ENCODE peak calls at places on chromosomes 11 and 22, in four cellular contexts. One of them, this sample, is unnamed.

GRCh38 chr11:1624621-1625020 is 2.7 kb upstream of the KRTAP5-4 start:
- DNase-seq in body of pancreas: no peak
- DNase-seq in NCI-H524: no peak
- DNase-seq in CD4-positive, alpha-beta memory T cell: no peak
- DNase-seq in this sample: no peak

GRCh38 chr11:14643697-14644395 is at the start of gene PDE3B:
- DNase-seq in body of pancreas: peak; percentile 92
- DNase-seq in NCI-H524: peak; percentile 68
- DNase-seq in CD4-positive, alpha-beta memory T cell: peak; percentile 71
- DNase-seq in this sample: peak; percentile 92

GRCh38 chr11:128559496-128560103 is 27.8 kb downstream of the ETS1 start:
- DNase-seq in body of pancreas: no peak
- DNase-seq in NCI-H524: no peak
- DNase-seq in CD4-positive, alpha-beta memory T cell: no peak
- DNase-seq in this sample: no peak

GRCh38 chr11:66282468-66283455 is 4.8 kb downstream of the CNIH2 start:
- DNase-seq in body of pancreas: peak; percentile 100
- DNase-seq in NCI-H524: peak; percentile 92
- DNase-seq in CD4-positive, alpha-beta memory T cell: peak; percentile 99
- DNase-seq in this sample: peak; percentile 99

GRCh38 chr11:72580648-72580950 is 93.6 kb downstream of the PDE2A start:
- DNase-seq in body of pancreas: no peak
- DNase-seq in NCI-H524: no peak
- DNase-seq in CD4-positive, alpha-beta memory T cell: no peak
- DNase-seq in this sample: no peak

GRCh38 chr11:13140873-13141655 is 131.9 kb downstream of the RASSF10 start:
- DNase-seq in body of pancreas: peak; percentile 28
- DNase-seq in NCI-H524: no peak
- DNase-seq in CD4-positive, alpha-beta memory T cell: no peak
- DNase-seq in this sample: no peak

GRCh38 chr11:85483861-85484260 is 143.3 kb downstream of the DLG2 start:
- DNase-seq in body of pancreas: no peak
- DNase-seq in NCI-H524: no peak
- DNase-seq in CD4-positive, alpha-beta memory T cell: no peak
- DNase-seq in this sample: no peak

GRCh38 chr11:23570828-23571227 is 710.6 kb upstream of the CCDC179 start:
- DNase-seq in body of pancreas: no peak
- DNase-seq in NCI-H524: no peak
- DNase-seq in CD4-positive, alpha-beta memory T cell: no peak
- DNase-seq in this sample: no peak

GRCh38 chr11:17543574-17544180 is 539 bp downstream of the USH1C start:
- DNase-seq in body of pancreas: no peak
- DNase-seq in NCI-H524: no peak
- DNase-seq in CD4-positive, alpha-beta memory T cell: no peak
- DNase-seq in this sample: no peak

GRCh38 chr11:27857014-27857413 is 156.8 kb upstream of the BDNF start:
- DNase-seq in body of pancreas: no peak
- DNase-seq in NCI-H524: no peak
- DNase-seq in CD4-positive, alpha-beta memory T cell: no peak
- DNase-seq in this sample: no peak

GRCh38 chr11:109877043-109877442 is 216.1 kb upstream of the ZC3H12C start:
- DNase-seq in body of pancreas: no peak
- DNase-seq in NCI-H524: no peak
- DNase-seq in CD4-positive, alpha-beta memory T cell: no peak
- DNase-seq in this sample: no peak

GRCh38 chr11:64250875-64251721 is at the start of gene PLCB3:
- DNase-seq in body of pancreas: peak; percentile 68
- DNase-seq in NCI-H524: no peak
- DNase-seq in CD4-positive, alpha-beta memory T cell: peak; percentile 55
- DNase-seq in this sample: peak; percentile 87

GRCh38 chr11:69541501-69542313 is 60.2 kb downstream of the LINC01488 start:
- DNase-seq in body of pancreas: peak; percentile 41
- DNase-seq in NCI-H524: no peak
- DNase-seq in CD4-positive, alpha-beta memory T cell: no peak
- DNase-seq in this sample: no peak

GRCh38 chr11:34890089-34890488 is 26.1 kb downstream of the APIP start:
- DNase-seq in body of pancreas: no peak
- DNase-seq in NCI-H524: no peak
- DNase-seq in CD4-positive, alpha-beta memory T cell: no peak
- DNase-seq in this sample: no peak

GRCh38 chr22:31969789-31970489 is 25.6 kb downstream of the YWHAH start:
- DNase-seq in body of pancreas: peak; percentile 86
- DNase-seq in NCI-H524: peak; percentile 64
- DNase-seq in CD4-positive, alpha-beta memory T cell: peak; percentile 82
- DNase-seq in this sample: peak; percentile 89

GRCh38 chr11:72239849-72240460 is 4.0 kb downstream of the PHOX2A start:
- DNase-seq in body of pancreas: peak; percentile 63
- DNase-seq in NCI-H524: no peak
- DNase-seq in CD4-positive, alpha-beta memory T cell: no peak
- DNase-seq in this sample: peak; percentile 68

GRCh38 chr11:12291313-12291712 is 86.1 kb upstream of the PARVA start:
- DNase-seq in body of pancreas: no peak
- DNase-seq in NCI-H524: no peak
- DNase-seq in CD4-positive, alpha-beta memory T cell: no peak
- DNase-seq in this sample: no peak

GRCh38 chr11:13222285-13222684 is 55.3 kb upstream of the BMAL1 start:
- DNase-seq in body of pancreas: no peak
- DNase-seq in NCI-H524: no peak
- DNase-seq in CD4-positive, alpha-beta memory T cell: no peak
- DNase-seq in this sample: no peak

GRCh38 chr11:15897211-15897960 is 459.0 kb downstream of the SOX6 start:
- DNase-seq in body of pancreas: no peak
- DNase-seq in NCI-H524: no peak
- DNase-seq in CD4-positive, alpha-beta memory T cell: no peak
- DNase-seq in this sample: peak; percentile 55

GRCh38 chr22:23552573-23552972 is 27.5 kb downstream of the IGLL1 start:
- DNase-seq in body of pancreas: no peak
- DNase-seq in NCI-H524: no peak
- DNase-seq in CD4-positive, alpha-beta memory T cell: no peak
- DNase-seq in this sample: no peak

GRCh38 chr11:64865286-64866172 is 12.9 kb downstream of the EHD1 start:
- DNase-seq in body of pancreas: no peak
- DNase-seq in NCI-H524: no peak
- DNase-seq in CD4-positive, alpha-beta memory T cell: peak; percentile 76
- DNase-seq in this sample: no peak

GRCh38 chr11:115637842-115638241 is 133.6 kb upstream of the CADM1 start:
- DNase-seq in body of pancreas: no peak
- DNase-seq in NCI-H524: no peak
- DNase-seq in CD4-positive, alpha-beta memory T cell: no peak
- DNase-seq in this sample: no peak

GRCh38 chr11:123429336-123429735 is 733 bp upstream of the GRAMD1B start:
- DNase-seq in body of pancreas: no peak
- DNase-seq in NCI-H524: no peak
- DNase-seq in CD4-positive, alpha-beta memory T cell: no peak
- DNase-seq in this sample: no peak

GRCh38 chr11:79159657-79160450 is 281.0 kb downstream of the TENM4 start:
- DNase-seq in body of pancreas: no peak
- DNase-seq in NCI-H524: no peak
- DNase-seq in CD4-positive, alpha-beta memory T cell: no peak
- DNase-seq in this sample: no peak

GRCh38 chr11:60918941-60919275 is 5.0 kb downstream of the TMEM109 start:
- DNase-seq in body of pancreas: no peak
- DNase-seq in NCI-H524: no peak
- DNase-seq in CD4-positive, alpha-beta memory T cell: no peak
- DNase-seq in this sample: no peak

GRCh38 chr11:1623716-1624115 is 1.8 kb upstream of the KRTAP5-4 start:
- DNase-seq in body of pancreas: no peak
- DNase-seq in NCI-H524: no peak
- DNase-seq in CD4-positive, alpha-beta memory T cell: no peak
- DNase-seq in this sample: no peak

This sample was measured in hepatocyte.